ENCODE peak calls at places on chromosomes 13 and 19, in four cellular contexts. One of them, this sample, is unnamed.

GRCh38 chr19:32581704-32582164 is 744 bp downstream of the PDCD5 start:
- DNase-seq in T1000: no peak
- DNase-seq in frontal cortex: no peak
- DNase-seq in NCI-H2081: no peak
- DNase-seq in this sample: no peak

GRCh38 chr13:30881191-30881651 is 24.9 kb upstream of the MEDAG start:
- DNase-seq in T1000: no peak
- DNase-seq in frontal cortex: no peak
- DNase-seq in NCI-H2081: no peak
- DNase-seq in this sample: no peak

GRCh38 chr13:110280231-110280813 is 26.6 kb downstream of the COL4A1 start:
- DNase-seq in frontal cortex: no peak
- DNase-seq in NCI-H2081: no peak
- DNase-seq in T1000: no peak
- DNase-seq in this sample: no peak

GRCh38 chr13:31982540-31982939 is 49.0 kb upstream of the FRY start:
- DNase-seq in T1000: peak; percentile 42
- DNase-seq in NCI-H2081: peak; percentile 67
- DNase-seq in frontal cortex: no peak
- DNase-seq in this sample: peak; percentile 49

GRCh38 chr13:51832471-51833152 is 12.4 kb downstream of the TMEM272 start:
- DNase-seq in NCI-H2081: no peak
- DNase-seq in T1000: no peak
- DNase-seq in frontal cortex: no peak
- DNase-seq in this sample: no peak

GRCh38 chr13:42001580-42001979 is 40.7 kb upstream of the VWA8 start:
- DNase-seq in frontal cortex: no peak
- DNase-seq in NCI-H2081: no peak
- DNase-seq in T1000: no peak
- DNase-seq in this sample: no peak

GRCh38 chr13:106453101-106453500 is 82.4 kb downstream of the EFNB2 start:
- DNase-seq in NCI-H2081: no peak
- DNase-seq in T1000: no peak
- DNase-seq in frontal cortex: no peak
- DNase-seq in this sample: no peak

GRCh38 chr19:2148482-2149135 is 2.8 kb downstream of the AP3D1 start:
- DNase-seq in NCI-H2081: no peak
- DNase-seq in frontal cortex: no peak
- DNase-seq in T1000: no peak
- DNase-seq in this sample: no peak

GRCh38 chr13:76764429-76764828 is 121.8 kb downstream of the KCTD12 start:
- DNase-seq in T1000: no peak
- DNase-seq in NCI-H2081: no peak
- DNase-seq in frontal cortex: no peak
- DNase-seq in this sample: no peak

GRCh38 chr19:41408256-41408655 is 10.6 kb downstream of the BCKDHA start:
- DNase-seq in T1000: no peak
- DNase-seq in frontal cortex: no peak
- DNase-seq in NCI-H2081: no peak
- DNase-seq in this sample: no peak

GRCh38 chr13:21060063-21060826 is 1.1 kb downstream of the LATS2 start:
- DNase-seq in frontal cortex: peak; percentile 38
- DNase-seq in T1000: no peak
- DNase-seq in NCI-H2081: no peak
- DNase-seq in this sample: no peak

GRCh38 chr13:26021516-26021915 is 30.3 kb downstream of the SHISA2 start:
- DNase-seq in T1000: no peak
- DNase-seq in NCI-H2081: no peak
- DNase-seq in frontal cortex: no peak
- DNase-seq in this sample: no peak

GRCh38 chr13:31334994-31335549 is 135.3 kb downstream of the B3GLCT start:
- DNase-seq in NCI-H2081: peak; percentile 22
- DNase-seq in T1000: no peak
- DNase-seq in frontal cortex: no peak
- DNase-seq in this sample: no peak

GRCh38 chr13:104106705-104107393 is 1040.6 kb upstream of the SLC10A2 start:
- DNase-seq in NCI-H2081: peak; percentile 7
- DNase-seq in T1000: no peak
- DNase-seq in frontal cortex: no peak
- DNase-seq in this sample: no peak

GRCh38 chr19:39352549-39353285 is 10.5 kb downstream of the SAMD4B start:
- DNase-seq in T1000: no peak
- DNase-seq in frontal cortex: no peak
- DNase-seq in NCI-H2081: no peak
- DNase-seq in this sample: no peak

GRCh38 chr19:48351341-48351752 is 12.4 kb downstream of the TMEM143 start:
- DNase-seq in frontal cortex: no peak
- DNase-seq in T1000: no peak
- DNase-seq in NCI-H2081: peak; percentile 39
- DNase-seq in this sample: peak; percentile 42

GRCh38 chr19:11025445-11025844 is 63.8 kb upstream of the LDLR start:
- DNase-seq in frontal cortex: no peak
- DNase-seq in NCI-H2081: no peak
- DNase-seq in T1000: no peak
- DNase-seq in this sample: no peak

GRCh38 chr19:14112809-14113385 is 4.7 kb downstream of the PRKACA start:
- DNase-seq in NCI-H2081: no peak
- DNase-seq in T1000: no peak
- DNase-seq in frontal cortex: no peak
- DNase-seq in this sample: no peak

GRCh38 chr13:78131811-78132210 is 213.2 kb upstream of the EDNRB start:
- DNase-seq in NCI-H2081: no peak
- DNase-seq in T1000: no peak
- DNase-seq in frontal cortex: no peak
- DNase-seq in this sample: no peak

GRCh38 chr13:62556973-62557372 is 1141.3 kb upstream of the PCDH20 start:
- DNase-seq in T1000: no peak
- DNase-seq in frontal cortex: no peak
- DNase-seq in NCI-H2081: no peak
- DNase-seq in this sample: no peak

GRCh38 chr13:21139374-21139773 is 37.0 kb downstream of the SKA3 start:
- DNase-seq in NCI-H2081: no peak
- DNase-seq in T1000: no peak
- DNase-seq in frontal cortex: no peak
- DNase-seq in this sample: no peak

GRCh38 chr19:48614436-48615144 is at the start of gene FAM83E:
- DNase-seq in frontal cortex: no peak
- DNase-seq in NCI-H2081: peak; percentile 23
- DNase-seq in T1000: no peak
- DNase-seq in this sample: no peak

GRCh38 chr13:76663941-76664340 is 222.3 kb downstream of the KCTD12 start:
- DNase-seq in NCI-H2081: no peak
- DNase-seq in frontal cortex: no peak
- DNase-seq in T1000: no peak
- DNase-seq in this sample: no peak

GRCh38 chr13:76759877-76760276 is 126.3 kb downstream of the KCTD12 start:
- DNase-seq in NCI-H2081: no peak
- DNase-seq in T1000: no peak
- DNase-seq in frontal cortex: no peak
- DNase-seq in this sample: no peak

GRCh38 chr13:111482806-111483620 is 162.6 kb downstream of the TEX29 start:
- DNase-seq in frontal cortex: no peak
- DNase-seq in T1000: no peak
- DNase-seq in NCI-H2081: no peak
- DNase-seq in this sample: no peak

GRCh38 chr13:45849408-45849807 is 2.1 kb downstream of the SIAH3 start:
- DNase-seq in T1000: no peak
- DNase-seq in NCI-H2081: no peak
- DNase-seq in frontal cortex: no peak
- DNase-seq in this sample: no peak

GRCh38 chr19:10086032-10086903 is at the start of gene SHFL:
- DNase-seq in frontal cortex: peak; percentile 82
- DNase-seq in NCI-H2081: peak; percentile 24
- DNase-seq in T1000: no peak
- DNase-seq in this sample: no peak

GRCh38 chr19:55287361-55288079 is 3.7 kb downstream of the BRSK1 start:
- DNase-seq in T1000: no peak
- DNase-seq in NCI-H2081: no peak
- DNase-seq in frontal cortex: peak; percentile 76
- DNase-seq in this sample: no peak

GRCh38 chr19:4186087-4186993 is 3.9 kb downstream of the ANKRD24 start:
- DNase-seq in T1000: peak; percentile 65
- DNase-seq in frontal cortex: no peak
- DNase-seq in NCI-H2081: peak; percentile 54
- DNase-seq in this sample: peak; percentile 15

GRCh38 chr13:45928196-45928595 is 76.6 kb upstream of the SIAH3 start:
- DNase-seq in T1000: no peak
- DNase-seq in NCI-H2081: no peak
- DNase-seq in frontal cortex: no peak
- DNase-seq in this sample: no peak

GRCh38 chr13:111288276-111288675 is 32.2 kb upstream of the TEX29 start:
- DNase-seq in frontal cortex: no peak
- DNase-seq in T1000: no peak
- DNase-seq in NCI-H2081: no peak
- DNase-seq in this sample: no peak

GRCh38 chr13:31898383-31899071 is 133.0 kb upstream of the FRY start:
- DNase-seq in NCI-H2081: no peak
- DNase-seq in frontal cortex: no peak
- DNase-seq in T1000: no peak
- DNase-seq in this sample: no peak

GRCh38 chr13:26881154-26881553 is 120.6 kb upstream of the GPR12 start:
- DNase-seq in NCI-H2081: peak; percentile 2
- DNase-seq in T1000: no peak
- DNase-seq in frontal cortex: no peak
- DNase-seq in this sample: no peak

GRCh38 chr13:51803018-51803417 is 945 bp downstream of the DHRS12 start:
- DNase-seq in T1000: no peak
- DNase-seq in NCI-H2081: peak; percentile 43
- DNase-seq in frontal cortex: no peak
- DNase-seq in this sample: no peak

GRCh38 chr19:4640247-4641000 is 1.1 kb downstream of the TNFAIP8L1 start:
- DNase-seq in frontal cortex: no peak
- DNase-seq in NCI-H2081: no peak
- DNase-seq in T1000: no peak
- DNase-seq in this sample: no peak

GRCh38 chr19:19657397-19657783 is 6.1 kb downstream of the ATP13A1 start:
- DNase-seq in T1000: no peak
- DNase-seq in NCI-H2081: no peak
- DNase-seq in frontal cortex: no peak
- DNase-seq in this sample: peak; percentile 65

GRCh38 chr19:3606174-3606689 is 443 bp downstream of the TBXA2R start:
- DNase-seq in frontal cortex: no peak
- DNase-seq in T1000: no peak
- DNase-seq in NCI-H2081: peak; percentile 67
- DNase-seq in this sample: no peak

GRCh38 chr19:13629687-13630357 is 123.5 kb upstream of the CACNA1A start:
- DNase-seq in T1000: peak; percentile 53
- DNase-seq in NCI-H2081: no peak
- DNase-seq in frontal cortex: no peak
- DNase-seq in this sample: no peak